ENCODE peak calls at places on chromosome 9, in eight cellular contexts. Y is HFF-Myc, G is epithelial cell of esophagus, A is right atrium auricular region, B is GM12865, Q is body of pancreas, V is breast epithelium, T is lung. N is an unnamed sample.

GRCh38 chr9:78666818-78667429 is 370.0 kb downstream of the PSAT1 start:
- DNase-seq in Y (no peak), G (peak), A (no peak), B (no peak), Q (no peak), V (no peak), T (no peak), N (no peak)

GRCh38 chr9:72951520-72952393 is 1.1 kb downstream of the ALDH1A1 start:
- DNase-seq in Y (no peak), G (no peak), A (no peak), B (no peak), Q (peak), V (no peak), T (no peak), N (no peak)

GRCh38 chr9:121937248-121937647 is 155.9 kb downstream of the TTLL11 start:
- DNase-seq in Y (no peak), G (no peak), A (no peak), B (no peak), Q (no peak), V (no peak), T (no peak), N (no peak)

GRCh38 chr9:116032683-116033440 is 120.7 kb upstream of the PAPPA start:
- DNase-seq in Y (no peak), G (no peak), A (no peak), B (no peak), Q (peak), V (no peak), T (no peak), N (no peak)

GRCh38 chr9:97617939-97618416 is 15.2 kb downstream of the TSTD2 start:
- DNase-seq in Y (no peak), G (no peak), A (no peak), B (peak), Q (no peak), V (no peak), T (no peak), N (no peak)

GRCh38 chr9:98740226-98740881 is 31.6 kb upstream of the GABBR2 start:
- DNase-seq in Y (no peak), G (no peak), A (no peak), B (no peak), Q (no peak), V (no peak), T (no peak), N (no peak)

GRCh38 chr9:9912459-9912858 is 700.3 kb downstream of the PTPRD start:
- DNase-seq in Y (no peak), G (peak), A (no peak), B (no peak), Q (no peak), V (no peak), T (no peak), N (no peak)

GRCh38 chr9:76412638-76413037 is 18.4 kb upstream of the RFK start:
- DNase-seq in Y (no peak), G (no peak), A (no peak), B (no peak), Q (no peak), V (no peak), T (no peak), N (no peak)

GRCh38 chr9:93612796-93613154 is 36.4 kb downstream of the PHF2 start:
- DNase-seq in Y (no peak), G (peak), A (peak), B (peak), Q (peak), V (no peak), T (no peak), N (no peak)

DNA sequence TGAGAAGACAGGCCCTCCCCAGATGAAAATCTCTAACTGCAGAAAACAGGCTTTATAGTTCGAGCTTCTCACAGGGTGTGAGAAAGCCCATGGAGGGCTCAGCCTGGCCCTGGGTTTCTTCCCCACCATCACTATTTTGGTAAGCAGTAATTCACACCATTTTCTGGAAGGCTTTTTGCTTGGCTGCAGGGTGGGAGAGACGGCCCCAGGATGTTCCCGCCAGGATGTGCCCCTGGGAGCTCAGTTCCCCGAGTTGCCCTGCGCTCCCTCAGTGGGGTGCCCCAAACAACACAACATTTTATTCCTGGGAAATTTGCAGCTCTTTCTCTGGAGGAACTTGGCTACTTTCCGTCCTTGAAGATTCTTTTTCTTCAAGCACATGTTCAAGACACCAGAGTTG is 100.8 kb downstream of the HSD17B3 start:
- DNase-seq in Y (no peak), G (no peak), A (no peak), B (no peak), Q (no peak), V (no peak), T (no peak), N (no peak)
- TF ChIP-seq CTCF in Y (no peak), G (no peak), A (no peak), B (no peak), Q (no peak), V (no peak), T (no peak), N (no peak)

DNA sequence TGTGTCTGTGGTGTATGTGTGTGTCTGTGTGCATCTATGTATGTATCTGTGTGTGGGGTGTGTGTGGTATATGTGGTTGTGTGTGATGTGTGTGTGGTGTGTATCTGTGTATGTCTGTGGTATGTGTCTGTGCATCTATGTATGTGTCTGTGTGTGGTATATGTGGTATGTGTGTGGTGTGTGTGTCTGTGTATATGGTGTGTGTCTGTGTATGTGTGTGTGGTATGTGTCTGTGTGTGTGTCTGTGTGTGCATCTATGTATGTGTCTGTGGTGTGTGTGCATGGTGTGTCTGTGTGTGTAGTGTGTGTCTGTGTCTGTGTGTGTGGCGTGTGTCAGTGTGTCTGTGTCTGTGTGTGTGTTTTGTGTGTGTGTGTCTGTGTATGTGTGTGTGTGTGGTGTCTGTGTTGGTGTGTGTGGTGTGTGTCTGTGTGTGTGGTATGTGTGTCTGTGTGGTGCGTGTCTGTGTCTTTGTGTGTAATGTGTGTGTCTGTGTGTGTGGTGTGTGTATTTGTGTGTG is 121.9 kb upstream of the MVB12B start:
- DNase-seq in Y (no peak), G (no peak), A (no peak), B (no peak), Q (no peak), V (no peak), T (no peak), N (no peak)
- H3K4me3 ChIP-seq in Y (no peak), G (no peak), A (no peak), B (no peak), Q (no peak), V (no peak), T (no peak), N (no peak)

GRCh38 chr9:21801683-21802417 is 586 bp upstream of the MTAP start:
- DNase-seq in Y (peak), G (peak), A (peak), B (peak), Q (peak), V (peak), T (peak), N (no peak)
- TF ChIP-seq CTCF in Y (no peak), G (no peak), A (no peak), B (no peak), Q (no peak), V (no peak), T (no peak), N (no peak)

GRCh38 chr9:69086312-69086711 is 50.8 kb downstream of the FXN start:
- DNase-seq in Y (no peak), G (no peak), A (no peak), B (no peak), Q (no peak), V (no peak), T (no peak), N (no peak)

GRCh38 chr9:69086769-69087168 is 51.2 kb downstream of the FXN start:
- DNase-seq in Y (no peak), G (no peak), A (no peak), B (peak), Q (no peak), V (no peak), T (no peak), N (peak)

GRCh38 chr9:69083321-69083720 is 47.8 kb downstream of the FXN start:
- DNase-seq in Y (no peak), G (no peak), A (no peak), B (no peak), Q (no peak), V (no peak), T (no peak), N (no peak)

GRCh38 chr9:69089082-69089481 is 53.5 kb downstream of the FXN start:
- DNase-seq in Y (no peak), G (peak), A (no peak), B (no peak), Q (no peak), V (no peak), T (no peak), N (no peak)

DNA sequence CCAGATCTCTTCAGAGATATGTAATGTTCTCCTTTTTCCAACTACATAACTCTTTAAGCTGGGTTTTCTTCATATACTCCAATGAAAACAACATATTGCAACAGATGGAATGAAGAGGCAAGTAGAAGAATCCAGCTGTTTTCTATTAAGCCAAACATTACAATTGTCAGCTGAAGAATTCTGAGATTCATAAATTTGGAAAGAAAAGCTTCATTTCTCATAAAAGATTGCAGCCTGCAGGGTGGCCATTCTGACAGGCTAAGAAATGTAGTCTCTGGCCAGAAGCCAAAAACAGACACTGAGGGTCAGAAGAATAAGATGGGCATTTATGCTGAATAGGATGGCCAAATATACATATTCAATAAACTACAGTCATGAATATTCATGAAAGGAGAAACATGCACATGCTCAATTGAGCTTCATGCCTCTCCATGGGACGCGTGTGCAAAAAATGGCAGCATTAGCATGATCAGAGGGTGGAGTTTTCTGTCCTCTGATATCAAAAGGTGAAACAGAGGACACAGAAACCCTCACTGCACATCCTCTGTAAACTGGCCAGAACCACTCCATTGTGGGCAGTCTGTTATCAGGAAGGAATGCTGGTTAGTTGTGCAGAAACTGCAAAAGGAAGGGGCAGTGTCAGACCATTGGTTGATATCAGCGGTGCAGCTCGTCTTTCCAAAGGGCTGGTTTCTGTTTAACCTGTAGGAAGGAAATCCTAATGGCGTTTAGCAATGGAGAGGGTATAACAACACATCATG is 50.2 kb downstream of the FXN start:
- DNase-seq in Y (no peak), G (no peak), A (no peak), B (no peak), Q (peak), V (no peak), T (no peak), N (no peak)
- H3K4me3 ChIP-seq in Y (no peak), G (no peak), A (no peak), B (no peak), Q (no peak), V (no peak), T (no peak), N (no peak)

GRCh38 chr9:18947772-18948391 is 85.1 kb downstream of the SAXO1 start:
- DNase-seq in Y (peak), G (no peak), A (no peak), B (no peak), Q (peak), V (no peak), T (no peak), N (no peak)
- TF ChIP-seq CTCF in Y (no peak), G (no peak), A (no peak), B (no peak), Q (no peak), V (no peak), T (no peak), N (no peak)

GRCh38 chr9:37746448-37747270 is 6.9 kb upstream of the TRMT10B start:
- DNase-seq in Y (no peak), G (no peak), A (no peak), B (no peak), Q (no peak), V (no peak), T (no peak), N (no peak)
- H3K4me3 ChIP-seq in Y (no peak), G (no peak), A (no peak), B (no peak), Q (no peak), V (no peak), T (no peak), N (no peak)

GRCh38 chr9:109652971-109653370 is 127.0 kb upstream of the PALM2AKAP2 start:
- DNase-seq in Y (no peak), G (peak), A (no peak), B (peak), Q (no peak), V (no peak), T (no peak), N (no peak)
- TF ChIP-seq CTCF in Y (peak), G (peak), A (peak), B (peak), Q (no peak), V (no peak), T (no peak), N (peak)

GRCh38 chr9:91483189-91483691 is 59.6 kb upstream of the NFIL3 start:
- DNase-seq in Y (no peak), G (no peak), A (peak), B (no peak), Q (no peak), V (no peak), T (no peak), N (no peak)
- H3K4me3 ChIP-seq in Y (no peak), G (no peak), A (peak), B (no peak), Q (no peak), V (no peak), T (no peak), N (no peak)

DNA sequence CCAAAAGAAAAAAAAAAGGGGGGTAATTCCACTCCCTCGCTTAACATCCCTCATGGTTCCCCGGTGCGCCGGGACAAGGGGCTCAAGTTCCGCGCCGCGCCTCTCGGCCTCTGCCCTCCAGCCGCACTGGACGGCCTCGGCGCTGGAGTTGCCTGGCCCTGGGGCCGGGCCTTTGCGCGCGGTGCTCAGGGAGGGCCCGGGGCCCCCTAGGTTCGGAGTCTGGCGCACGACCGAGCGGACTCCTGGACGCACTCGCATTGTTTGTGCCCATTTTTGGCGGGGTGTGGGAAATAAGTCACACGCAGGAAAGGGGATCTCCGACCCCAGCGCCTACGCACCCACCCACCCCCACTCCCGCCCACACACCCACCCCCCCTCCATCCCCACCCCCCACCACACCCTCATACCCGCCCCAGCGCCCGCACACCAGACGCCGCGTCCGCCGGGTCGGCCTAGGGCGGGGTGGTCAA is 381 bp downstream of the MED22 start:
- DNase-seq in Y (no peak), G (peak), A (no peak), B (peak), Q (peak), V (no peak), T (no peak), N (no peak)
- TF ChIP-seq CTCF in Y (no peak), G (no peak), A (peak), B (no peak), Q (no peak), V (no peak), T (no peak), N (no peak)

GRCh38 chr9:4108708-4109444 is 191.0 kb downstream of the GLIS3 start:
- DNase-seq in Y (no peak), G (no peak), A (no peak), B (no peak), Q (no peak), V (no peak), T (no peak), N (no peak)

GRCh38 chr9:4114569-4115505 is 185.0 kb downstream of the GLIS3 start:
- DNase-seq in Y (no peak), G (no peak), A (no peak), B (no peak), Q (no peak), V (no peak), T (no peak), N (no peak)

GRCh38 chr9:4113711-4114110 is 186.2 kb downstream of the GLIS3 start:
- DNase-seq in Y (no peak), G (no peak), A (no peak), B (no peak), Q (no peak), V (no peak), T (no peak), N (no peak)

GRCh38 chr9:4110562-4110961 is 189.3 kb downstream of the GLIS3 start:
- DNase-seq in Y (no peak), G (no peak), A (no peak), B (no peak), Q (no peak), V (no peak), T (no peak), N (no peak)

GRCh38 chr9:4111233-4112000 is 188.5 kb downstream of the GLIS3 start:
- DNase-seq in Y (peak), G (no peak), A (no peak), B (no peak), Q (no peak), V (no peak), T (no peak), N (no peak)
- H3K4me3 ChIP-seq in Y (peak), G (no peak), A (no peak), B (no peak), Q (no peak), V (no peak), T (no peak), N (no peak)

N was measured in LNCaP clone FGC.